ENCODE peak calls at places on chromosomes 16 and 17, in nine cellular contexts. U is left ventricle myocardium inferior, R is upper lobe of right lung, L is coronary artery, V is ovary, Y is lung, W is A549, N is PC-9, X is endodermal cell. K is an unnamed sample.
A peak's percentile ranks its signal among the peaks of the same experiment; 100 is the strongest.

GRCh38 chr16:30054959-30055553 is 10.5 kb upstream of the ALDOA start:
- DNase-seq in U (no peak), R (peak; percentile 73), L (no peak), V (no peak), Y (no peak), W (peak; percentile 81), N (peak; percentile 60), X (peak; percentile 95), K (peak; percentile 78)

GRCh38 chr17:61821655-61822054 is 41.7 kb downstream of the BRIP1 start:
- DNase-seq in U (no peak), R (no peak), L (no peak), V (no peak), Y (no peak), W (no peak), N (no peak), X (no peak), K (no peak)

GRCh38 chr16:58501242-58502131 is 1.5 kb downstream of the NDRG4 start:
- DNase-seq in U (no peak), R (peak; percentile 65), L (no peak), V (no peak), Y (no peak), W (no peak), N (no peak), X (peak; percentile 95), K (no peak)

GRCh38 chr17:81239714-81240555 is 817 bp downstream of the NDUFAF8 start:
- DNase-seq in U (no peak), R (no peak), L (no peak), V (no peak), Y (no peak), W (peak; percentile 60), N (no peak), X (no peak), K (no peak)

GRCh38 chr17:19755392-19755791 is 7.3 kb upstream of the ALDH3A1 start:
- DNase-seq in U (no peak), R (no peak), L (no peak), V (no peak), Y (no peak), W (no peak), N (no peak), X (no peak), K (no peak)

GRCh38 chr17:21445091-21445650 is 69.0 kb downstream of the KCNJ12 start:
- DNase-seq in U (no peak), R (no peak), L (no peak), V (no peak), Y (no peak), W (no peak), N (no peak), X (no peak), K (no peak)

GRCh38 chr16:68005786-68006286 is 6.6 kb upstream of the DPEP2 start:
- DNase-seq in U (no peak), R (peak; percentile 70), L (no peak), V (no peak), Y (peak; percentile 54), W (no peak), N (peak; percentile 56), X (peak; percentile 78), K (peak; percentile 33)

GRCh38 chr16:5072334-5073278 is 963 bp downstream of the ALG1 start:
- DNase-seq in U (no peak), R (peak; percentile 6), L (no peak), V (no peak), Y (no peak), W (no peak), N (no peak), X (no peak), K (no peak)

GRCh38 chr17:77634710-77635109 is 323.8 kb upstream of the TNRC6C start:
- DNase-seq in U (no peak), R (no peak), L (no peak), V (no peak), Y (no peak), W (no peak), N (no peak), X (no peak), K (no peak)

GRCh38 chr17:31859487-31860008 is 504 bp upstream of the COPRS start:
- DNase-seq in U (no peak), R (no peak), L (no peak), V (no peak), Y (no peak), W (no peak), N (no peak), X (no peak), K (peak; percentile 15)

GRCh38 chr17:65530985-65531507 is 30.4 kb downstream of the AXIN2 start:
- DNase-seq in U (no peak), R (no peak), L (no peak), V (peak; percentile 44), Y (no peak), W (no peak), N (no peak), X (peak; percentile 45), K (no peak)

GRCh38 chr17:15291674-15292361 is 26.7 kb upstream of the PMP22 start:
- DNase-seq in U (peak; percentile 22), R (no peak), L (no peak), V (no peak), Y (peak; percentile 38), W (no peak), N (no peak), X (no peak), K (no peak)

GRCh38 chr16:3508736-3509135 is 7.9 kb downstream of the CLUAP1 start:
- DNase-seq in U (no peak), R (no peak), L (no peak), V (no peak), Y (no peak), W (no peak), N (no peak), X (no peak), K (no peak)

GRCh38 chr17:21210411-21211076 is 3.4 kb downstream of the TMEM11 start:
- DNase-seq in U (no peak), R (no peak), L (no peak), V (no peak), Y (no peak), W (no peak), N (no peak), X (no peak), K (no peak)

GRCh38 chr17:5033352-5034015 is 1.7 kb downstream of the SLC52A1 start:
- DNase-seq in U (no peak), R (no peak), L (no peak), V (no peak), Y (no peak), W (no peak), N (no peak), X (peak; percentile 68), K (no peak)

GRCh38 chr17:82246365-82247174 is 17.7 kb downstream of the SLC16A3 start:
- DNase-seq in U (no peak), R (no peak), L (peak; percentile 74), V (peak; percentile 54), Y (no peak), W (peak; percentile 92), N (peak; percentile 80), X (no peak), K (peak; percentile 84)
- H3K27ac ChIP-seq in U (peak overlapping the region; percentile 75), R (peak overlapping the region; percentile 42), L (peak overlapping the region; percentile 34), V (no peak overlapping the region), Y (peak overlapping the region; percentile 59), W (peak overlapping the region; percentile 72), N (peak overlapping the region; percentile 75), X (no peak overlapping the region), K (peak overlapping the region; percentile 99)

DNA sequence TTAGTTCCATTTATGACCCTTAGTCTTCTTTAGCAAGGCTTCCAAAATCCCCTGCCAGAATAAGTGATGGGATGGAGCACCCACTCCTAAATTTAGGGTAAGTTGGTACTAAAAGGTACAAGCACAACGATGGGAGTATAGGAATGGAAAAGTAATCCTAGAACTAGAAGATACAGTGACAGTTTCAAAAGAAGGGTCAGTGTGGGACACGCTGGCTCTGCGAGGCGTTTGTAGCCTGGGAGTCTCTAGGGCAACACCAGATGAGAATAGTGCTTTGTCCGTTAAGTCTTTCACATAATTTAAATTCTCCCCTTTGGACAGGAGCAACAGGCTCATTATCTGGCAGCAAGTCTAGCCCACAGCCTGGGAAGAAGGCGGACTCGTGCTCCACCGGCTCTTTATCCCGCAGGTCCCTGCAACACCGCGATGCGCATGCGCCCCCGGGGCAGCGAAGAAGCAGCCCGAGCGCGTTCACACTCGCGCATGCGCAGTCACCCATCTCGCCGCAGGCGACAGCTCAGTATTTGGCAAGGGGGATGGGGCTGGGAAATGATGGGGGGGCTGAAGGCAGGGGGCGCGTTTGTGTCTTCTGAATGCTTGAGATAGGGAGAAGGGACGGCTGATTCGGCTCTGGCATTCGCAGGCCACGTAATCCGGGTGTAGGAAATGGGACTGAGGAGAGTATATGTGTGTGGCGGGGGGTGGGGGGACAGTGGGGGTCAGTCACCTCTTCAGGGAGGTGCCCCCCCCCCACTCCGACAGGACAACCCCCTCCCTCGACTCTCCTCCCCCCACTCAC is 564 bp downstream of the SPOP start:
- DNase-seq in U (peak; percentile 96), R (peak; percentile 99), L (peak; percentile 96), V (peak; percentile 97), Y (peak; percentile 96), W (peak; percentile 99), N (peak; percentile 93), X (peak; percentile 99), K (peak; percentile 98)
- TF ChIP-seq CTCF in U (no peak), R (no peak), L (no peak), V (no peak), Y (no peak), W (no peak), N (no peak), X (peak; percentile 14), K (no peak)

DNA sequence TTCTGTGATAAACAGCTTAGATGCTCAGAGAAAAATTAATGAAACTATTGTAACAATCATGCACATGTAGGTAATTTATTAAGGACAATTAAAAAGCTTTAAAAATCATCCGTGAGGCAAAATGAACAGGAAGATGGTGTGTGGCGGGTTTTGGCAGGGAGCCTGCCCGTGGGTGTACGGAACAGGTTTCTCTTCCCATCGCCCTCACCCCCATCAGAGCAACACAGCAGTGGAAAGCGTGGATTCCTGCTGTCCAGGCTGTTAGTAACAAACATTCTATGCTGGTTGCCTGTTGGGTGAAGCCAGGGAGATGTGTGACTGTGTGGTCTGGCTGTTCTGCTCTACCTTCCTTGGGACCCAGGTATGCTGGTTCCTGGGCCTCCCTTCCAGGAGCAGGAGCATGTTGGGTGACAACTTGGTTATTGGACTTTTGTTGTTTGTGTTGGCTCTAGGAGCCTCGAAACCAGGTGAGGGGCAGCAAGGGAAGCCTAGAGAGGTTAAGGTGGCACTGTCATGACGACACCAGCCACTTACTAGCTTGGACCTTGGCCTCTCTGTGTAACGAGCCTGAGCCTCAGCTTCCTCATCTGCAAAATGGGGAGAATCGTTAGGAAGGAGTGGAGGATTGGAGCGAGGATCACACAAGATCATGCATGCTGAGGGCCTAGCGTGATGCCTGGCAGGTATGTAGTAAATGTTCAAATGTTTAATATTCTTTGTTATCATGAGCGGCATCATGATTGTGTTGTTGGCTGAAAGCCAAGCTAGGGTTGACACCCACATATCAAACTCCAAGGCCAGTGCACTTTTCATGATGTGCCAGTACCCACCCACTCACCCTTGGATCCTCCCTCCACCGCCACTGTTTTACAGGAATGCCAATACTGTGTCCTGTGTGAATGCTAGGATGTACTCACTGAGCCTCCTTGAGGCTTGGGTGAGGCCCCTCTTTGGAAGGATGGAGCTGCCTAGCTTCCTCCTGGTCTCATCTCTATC is 192.3 kb downstream of the MSI2 start:
- DNase-seq in U (no peak), R (no peak), L (no peak), V (no peak), Y (no peak), W (no peak), N (no peak), X (no peak), K (no peak)
- H3K27ac ChIP-seq in U (no peak overlapping the region), R (no peak overlapping the region), L (no peak overlapping the region), V (no peak overlapping the region), Y (no peak overlapping the region), W (peak overlapping the region; percentile 10), N (no peak overlapping the region), X (no peak overlapping the region), K (no peak overlapping the region)

DNA sequence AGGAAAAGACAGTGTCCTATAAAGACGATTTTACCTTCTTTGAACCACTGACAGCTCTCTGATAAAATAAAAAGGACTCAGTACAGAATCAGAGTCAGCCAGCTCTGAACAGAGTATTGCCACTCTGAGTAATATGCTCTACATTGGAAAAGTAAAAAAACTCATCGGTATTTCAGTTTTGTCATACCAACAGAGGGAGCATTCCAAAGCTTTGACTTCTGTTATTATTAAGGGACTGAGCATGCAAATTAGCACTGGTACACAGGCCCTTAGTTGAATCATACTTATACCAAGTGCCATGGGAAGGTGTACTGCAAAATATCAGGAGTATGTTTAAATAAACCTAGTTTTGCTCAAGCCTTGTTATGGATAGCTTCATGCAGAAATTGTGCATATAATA is 509.0 kb upstream of the KIF2B start:
- DNase-seq in U (no peak), R (no peak), L (no peak), V (no peak), Y (no peak), W (no peak), N (no peak), X (no peak), K (peak; percentile 5)
- TF ChIP-seq CTCF in U (no peak), R (no peak), L (no peak), V (no peak), Y (no peak), W (no peak), N (no peak), X (no peak), K (no peak)